ENCODE peak calls at places on chromosomes 4 and X, in four cellular contexts. One of them, this sample, is unnamed. For H3K9me3 and H3K27me3, the result is how much of the 10 kb centered on the place peaks cover.

GRCh38 chr4:41880022-41880837 is 55.0 kb upstream of the TMEM33 start:
- DNase-seq in H1: peak
- DNase-seq in HCT116: no peak
- DNase-seq in GM12878: no peak
- DNase-seq in this sample: no peak

GRCh38 chrX:66074920-66075879 is 35.3 kb upstream of the VSIG4 start:
- DNase-seq in GM12878: peak
- DNase-seq in H1: no peak
- DNase-seq in HCT116: no peak
- DNase-seq in this sample: no peak

GRCh38 chrX:129737921-129738320 is 858 bp upstream of the XPNPEP2 start:
- DNase-seq in GM12878: no peak
- DNase-seq in H1: no peak
- DNase-seq in HCT116: no peak
- DNase-seq in this sample: no peak

GRCh38 chr4:76896731-76897521 is 1.0 kb downstream of the SOWAHB start:
- DNase-seq in HCT116: no peak
- DNase-seq in H1: no peak
- DNase-seq in GM12878: no peak
- DNase-seq in this sample: no peak

GRCh38 chr4:62126064-62126732 is 926.1 kb downstream of the ADGRL3 start:
- DNase-seq in H1: no peak
- DNase-seq in GM12878: no peak
- DNase-seq in HCT116: no peak
- DNase-seq in this sample: no peak

GRCh38 chrX:141201962-141202361 is 25.0 kb upstream of the LDOC1 start:
- DNase-seq in HCT116: no peak
- DNase-seq in GM12878: no peak
- DNase-seq in H1: no peak
- DNase-seq in this sample: no peak

GRCh38 chr4:15882675-15883086 is 55.9 kb downstream of the FGFBP1 start:
- DNase-seq in GM12878: peak
- DNase-seq in H1: peak
- DNase-seq in HCT116: peak
- DNase-seq in this sample: peak

GRCh38 chr4:150743564-150744342 is 161.8 kb downstream of the MAB21L2 start:
- DNase-seq in GM12878: peak
- DNase-seq in HCT116: no peak
- DNase-seq in H1: no peak
- DNase-seq in this sample: no peak

GRCh38 chr4:26131053-26131452 is 189.8 kb upstream of the RBPJ start:
- DNase-seq in HCT116: no peak
- DNase-seq in GM12878: no peak
- DNase-seq in H1: no peak
- DNase-seq in this sample: no peak

GRCh38 chr4:123505077-123505456 is 108.5 kb downstream of the SPRY1 start:
- DNase-seq in H1: no peak
- DNase-seq in GM12878: no peak
- DNase-seq in HCT116: no peak
- DNase-seq in this sample: no peak

GRCh38 chr4:169051936-169052335 is 41.9 kb upstream of the CBR4 start:
- DNase-seq in GM12878: no peak
- DNase-seq in H1: no peak
- DNase-seq in HCT116: no peak
- DNase-seq in this sample: no peak

GRCh38 chr4:110364911-110365520 is 110.9 kb upstream of the ENPEP start:
- DNase-seq in H1: no peak
- DNase-seq in GM12878: no peak
- DNase-seq in HCT116: no peak
- DNase-seq in this sample: no peak

GRCh38 chr4:114464873-114465272 is 133.7 kb upstream of the UGT8 start:
- DNase-seq in H1: no peak
- DNase-seq in GM12878: no peak
- DNase-seq in HCT116: no peak
- DNase-seq in this sample: no peak

GRCh38 chr4:65917486-65917885 is 247.2 kb upstream of the EPHA5 start:
- DNase-seq in HCT116: no peak
- DNase-seq in H1: no peak
- DNase-seq in GM12878: no peak
- DNase-seq in this sample: no peak

GRCh38 chrX:137032378-137032694 is 1.5 kb downstream of the GPR101 start:
- DNase-seq in H1: no peak
- DNase-seq in GM12878: no peak
- DNase-seq in HCT116: no peak
- DNase-seq in this sample: no peak

GRCh38 chr4:88130003-88130402 is 28.4 kb downstream of the ABCG2 start:
- DNase-seq in GM12878: no peak
- DNase-seq in HCT116: no peak
- DNase-seq in H1: no peak
- DNase-seq in this sample: no peak
- TF ChIP-seq ZNF274 in GM12878: no peak
- TF ChIP-seq ZNF274 in HCT116: no peak
- TF ChIP-seq ZNF274 in H1: no peak
- TF ChIP-seq ZNF274 in this sample: no peak

GRCh38 chr4:30354605-30355004 is 365.6 kb upstream of the PCDH7 start:
- DNase-seq in GM12878: no peak
- DNase-seq in HCT116: no peak
- DNase-seq in H1: no peak
- DNase-seq in this sample: no peak
- H3K9me3 ChIP-seq in GM12878: under half
- H3K9me3 ChIP-seq in HCT116: under half
- H3K9me3 ChIP-seq in H1: under half
- H3K9me3 ChIP-seq in this sample: under half

DNA sequence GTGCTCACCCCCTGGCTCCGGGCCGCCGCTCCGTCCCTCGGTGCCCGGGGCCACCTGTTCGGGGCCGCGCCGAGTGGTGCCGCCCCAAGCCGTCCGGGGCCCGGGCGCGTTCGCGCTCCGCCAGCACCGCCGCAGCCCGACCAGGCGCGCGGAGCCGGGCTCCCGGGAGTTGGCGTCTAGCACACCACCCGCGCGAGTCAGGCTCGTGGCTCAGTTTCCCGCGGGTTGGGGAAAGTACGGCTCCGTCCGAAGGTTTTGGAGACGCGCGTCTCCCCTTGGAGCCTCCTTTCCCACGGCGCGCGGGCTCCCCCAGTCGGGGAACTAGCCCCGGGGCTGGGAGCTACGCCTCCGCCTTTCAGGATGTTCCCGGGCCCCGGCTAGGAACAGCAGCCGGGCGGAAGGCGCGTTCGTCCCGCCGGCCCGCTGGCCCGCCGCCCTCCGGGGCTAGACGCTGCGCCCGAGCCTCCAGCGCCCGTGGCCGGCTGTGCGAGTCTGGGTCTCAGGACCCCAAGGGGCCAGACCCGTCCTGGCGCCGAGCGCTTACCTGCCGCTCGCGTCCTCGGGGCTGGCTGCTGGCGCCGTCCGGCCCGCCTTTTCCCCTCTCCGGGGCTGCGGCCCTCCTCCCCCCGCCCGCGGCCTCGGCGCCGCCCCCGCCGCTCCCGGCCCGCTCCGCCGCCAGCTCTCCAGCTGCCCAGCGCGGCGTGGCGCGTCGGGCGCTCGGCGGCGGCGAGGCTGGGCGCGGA is at the start of gene ADGRG2:
- DNase-seq in GM12878: no peak
- DNase-seq in HCT116: no peak
- DNase-seq in H1: peak
- DNase-seq in this sample: no peak
- H3K27me3 ChIP-seq in GM12878: under half
- H3K27me3 ChIP-seq in HCT116: under half
- H3K27me3 ChIP-seq in H1: under half
- H3K27me3 ChIP-seq in this sample: half or more

GRCh38 chr4:4857001-4857808 is 2.3 kb upstream of the MSX1 start:
- DNase-seq in H1: no peak
- DNase-seq in HCT116: no peak
- DNase-seq in GM12878: no peak
- DNase-seq in this sample: no peak
- TF ChIP-seq ZNF274 in H1: no peak
- TF ChIP-seq ZNF274 in HCT116: no peak
- TF ChIP-seq ZNF274 in GM12878: no peak
- TF ChIP-seq ZNF274 in this sample: no peak

GRCh38 chrX:144335402-144335801 is 451.5 kb downstream of the UBE2NL start:
- DNase-seq in H1: no peak
- DNase-seq in GM12878: no peak
- DNase-seq in HCT116: no peak
- DNase-seq in this sample: no peak
- H3K9me3 ChIP-seq in H1: under half
- H3K9me3 ChIP-seq in GM12878: under half
- H3K9me3 ChIP-seq in HCT116: under half
- H3K9me3 ChIP-seq in this sample: under half

This sample was measured in NT2/D1.